ENCODE peak calls at places on chromosomes 7 and 10, in ten cellular contexts. P is anterior cingulate cortex; Q is dermis microvascular lymphatic vessel endothelial cell; Y is activated T-cell treated with anti-CD3 and anti-CD28 coated beads for 1 hour; H is NCI-H1092; W is stimulated activated CD4-positive, alpha-beta T cell treated with anti-CD3 and anti-CD28 coated beads, Interleukin-1b, Interleukin-23, amount 100 ng/mL, for 24 hours; L is stimulated activated effector memory CD8-positive, alpha-beta T cell treated with anti-CD3 and anti-CD28 coated beads, Interleukin-12 subunit alpha, Interleukin-12 subunit beta, amount 100 ng/mL, for 72 hours; T is kidney tubule cell; G is memory B cell; O is heart right ventricle. X is an unnamed sample.

GRCh38 chr7:76262683-76263402 is 39.6 kb upstream of the HSPB1 start:
- DNase-seq in Q (peak), O (no peak), L (no peak), G (no peak), T (peak), P (peak), W (no peak), Y (no peak), H (peak), X (no peak)

GRCh38 chr10:7260412-7260900 is 150.4 kb downstream of the SFMBT2 start:
- DNase-seq in W (no peak), H (peak), G (no peak), P (peak), Y (no peak), O (no peak), Q (peak), L (no peak), T (peak), X (no peak)

GRCh38 chr7:99289185-99289584 is 16.5 kb downstream of the MYH16 start:
- DNase-seq in P (no peak), H (no peak), G (no peak), Y (no peak), Q (no peak), L (no peak), W (no peak), O (no peak), T (no peak), X (no peak)

GRCh38 chr10:49310460-49310859 is 11.5 kb downstream of the C10orf71 start:
- DNase-seq in T (peak), P (no peak), G (no peak), W (no peak), H (no peak), Q (no peak), Y (no peak), O (no peak), L (peak), X (no peak)

GRCh38 chr10:49668684-49669083 is 10.8 kb upstream of the C10orf53 start:
- DNase-seq in P (no peak), Y (no peak), O (no peak), H (no peak), G (no peak), T (no peak), Q (no peak), W (no peak), L (no peak), X (no peak)

GRCh38 chr7:54728411-54728810 is 30.6 kb downstream of the SEC61G start:
- DNase-seq in G (no peak), O (no peak), H (no peak), Q (no peak), L (no peak), P (no peak), W (no peak), T (no peak), Y (no peak), X (no peak)

GRCh38 chr7:70446448-70447143 is 685.3 kb upstream of the GALNT17 start:
- DNase-seq in G (no peak), H (no peak), Q (no peak), P (no peak), Y (no peak), L (no peak), O (no peak), T (no peak), W (no peak), X (no peak)

GRCh38 chr7:130144632-130145171 is 60.5 kb downstream of the TMEM209 start:
- DNase-seq in P (no peak), Y (no peak), G (no peak), W (no peak), T (peak), L (peak), Q (no peak), H (no peak), O (no peak), X (no peak)

GRCh38 chr10:48981310-48981907 is 41.8 kb upstream of the LRRC18 start:
- DNase-seq in O (peak), H (peak), G (peak), Q (peak), T (peak), L (peak), Y (peak), W (no peak), P (no peak), X (peak)

GRCh38 chr7:121494531-121494930 is 98.4 kb upstream of the FAM3C start:
- DNase-seq in L (no peak), P (no peak), W (no peak), O (no peak), H (no peak), T (no peak), G (no peak), Y (no peak), Q (no peak), X (no peak)

GRCh38 chr10:17387861-17388503 is 66.4 kb downstream of the ST8SIA6 start:
- DNase-seq in P (no peak), H (no peak), W (no peak), L (no peak), G (no peak), O (no peak), Y (no peak), T (no peak), Q (no peak), X (no peak)

GRCh38 chr7:147775564-147775963 is 815.0 kb upstream of the C7orf33 start:
- DNase-seq in H (peak), T (no peak), W (no peak), L (no peak), G (no peak), Q (no peak), Y (no peak), O (no peak), P (no peak), X (no peak)

GRCh38 chr7:14717711-14718304 is 184.7 kb downstream of the DGKB start:
- DNase-seq in O (no peak), W (no peak), L (no peak), H (peak), Q (peak), G (no peak), P (no peak), T (peak), Y (no peak), X (no peak)

GRCh38 chr7:153297141-153297540 is 537.6 kb downstream of the ACTR3B start:
- DNase-seq in G (no peak), O (no peak), L (no peak), Y (no peak), Q (no peak), T (no peak), W (no peak), P (no peak), H (no peak), X (no peak)

GRCh38 chr7:34612671-34613070 is 45.3 kb upstream of the NPSR1 start:
- DNase-seq in W (no peak), Y (no peak), Q (no peak), P (no peak), G (no peak), H (no peak), O (no peak), T (peak), L (no peak), X (no peak)

GRCh38 chr7:38316733-38317360 is 43.4 kb upstream of the TARP start:
- DNase-seq in O (no peak), W (no peak), H (no peak), P (no peak), Q (no peak), G (no peak), Y (no peak), T (no peak), L (no peak), X (no peak)

GRCh38 chr7:70383947-70384475 is 747.9 kb upstream of the GALNT17 start:
- DNase-seq in H (no peak), W (no peak), Y (no peak), T (no peak), P (no peak), L (no peak), O (no peak), Q (no peak), G (no peak), X (no peak)

GRCh38 chr10:74652664-74653063 is 173.7 kb upstream of the KAT6B start:
- DNase-seq in T (peak), Y (no peak), O (no peak), Q (no peak), L (no peak), G (no peak), P (no peak), W (no peak), H (no peak), X (no peak)

GRCh38 chr10:90871279-90871760 is 454 bp upstream of the RPP30 start:
- DNase-seq in Y (peak), P (peak), G (peak), O (no peak), H (peak), Q (peak), W (peak), T (peak), L (peak), X (peak)

GRCh38 chr10:88256013-88256680 is 327.0 kb downstream of the RNLS start:
- DNase-seq in L (no peak), Q (no peak), Y (no peak), W (no peak), H (no peak), T (no peak), P (no peak), G (no peak), O (peak), X (no peak)

GRCh38 chr7:71636329-71636728 is 504.4 kb downstream of the GALNT17 start:
- DNase-seq in O (no peak), Q (no peak), H (no peak), T (peak), Y (no peak), P (peak), G (no peak), L (no peak), W (no peak), X (no peak)

GRCh38 chr10:93379366-93380042 is 102.6 kb downstream of the MYOF start:
- DNase-seq in P (no peak), O (no peak), H (no peak), Y (no peak), T (peak), Q (peak), W (peak), L (peak), G (no peak), X (no peak)

GRCh38 chr7:18019562-18019961 is 8.1 kb downstream of the PRPS1L1 start:
- DNase-seq in H (no peak), Q (peak), G (no peak), Y (no peak), L (no peak), W (no peak), T (peak), O (no peak), P (no peak), X (no peak)

GRCh38 chr7:75984130-75985008 is 10.0 kb downstream of the TMEM120A start:
- DNase-seq in L (no peak), W (no peak), H (no peak), T (no peak), P (no peak), Y (no peak), G (no peak), O (no peak), Q (no peak), X (no peak)

GRCh38 chr10:128211953-128212727 is 85.9 kb upstream of the MKI67 start:
- DNase-seq in O (peak), T (peak), H (peak), L (peak), G (peak), W (peak), P (peak), Q (peak), Y (peak), X (peak)

GRCh38 chr10:119654540-119654939 is 3.4 kb downstream of the BAG3 start:
- DNase-seq in P (peak), Y (no peak), G (no peak), H (no peak), O (peak), L (no peak), T (peak), Q (peak), W (no peak), X (no peak)

GRCh38 chr10:67836491-67836890 is 1.5 kb downstream of the DNAJC12 start:
- DNase-seq in H (no peak), O (no peak), G (no peak), W (no peak), Q (no peak), Y (no peak), T (no peak), P (no peak), L (no peak), X (no peak)

GRCh38 chr10:51000164-51000563 is 74.1 kb upstream of the PRKG1 start:
- DNase-seq in O (no peak), P (no peak), G (no peak), Y (no peak), H (no peak), W (no peak), L (no peak), T (no peak), Q (no peak), X (no peak)

GRCh38 chr7:155835446-155836215 is 23.4 kb upstream of the SHH start:
- DNase-seq in L (no peak), O (no peak), T (no peak), H (no peak), Q (no peak), P (no peak), W (no peak), Y (no peak), G (no peak), X (no peak)

GRCh38 chr10:67971311-67971710 is 86.9 kb downstream of the SIRT1 start:
- DNase-seq in P (no peak), Y (no peak), G (no peak), W (no peak), T (no peak), Q (no peak), H (no peak), L (no peak), O (no peak), X (no peak)

GRCh38 chr10:77664018-77664417 is 26.4 kb upstream of the KCNMA1 start:
- DNase-seq in Q (no peak), H (no peak), Y (no peak), L (no peak), W (no peak), T (no peak), G (no peak), O (no peak), P (no peak), X (no peak)

X was measured in stimulated activated naive B cell treated with anti-CD40 and anti-IgM and Interleukin-4, amounts not matched to agents 10 μg/mL and 1 μg/mL and 100 μg/mL, for 72 hours.